ENCODE peak calls at places on chromosomes 16 and 17, in four cellular contexts. S is GM23338, N is cardiac muscle cell, O is lung. L is an unnamed sample.
A peak's percentile ranks its signal among the peaks of the same experiment; 100 is the strongest.

GRCh38 chr16:4704491-4704890 is 11.1 kb downstream of the NUDT16L1 start:
- DNase-seq in O (no peak), N (no peak), S (no peak), L (no peak)

GRCh38 chr16:47136101-47136820 is 7.5 kb downstream of the NETO2 start:
- DNase-seq in O (no peak), N (peak; percentile 54), S (no peak), L (no peak)

GRCh38 chr16:77548766-77549165 is 113.9 kb upstream of the ADAMTS18 start:
- DNase-seq in S (no peak), N (no peak), O (no peak), L (no peak)

GRCh38 chr16:67917852-67918236 is 13.8 kb downstream of the CTRL start:
- DNase-seq in N (no peak), O (no peak), S (no peak), L (peak; percentile 77)

GRCh38 chr16:7397901-7398300 is 65.3 kb downstream of the RBFOX1 start:
- DNase-seq in O (no peak), S (no peak), N (no peak), L (no peak)

GRCh38 chr16:72471317-72471716 is 299.4 kb upstream of the PMFBP1 start:
- DNase-seq in O (no peak), N (no peak), S (no peak), L (no peak)

GRCh38 chr17:5211458-5211857 is 19.8 kb upstream of the ZNF594 start:
- DNase-seq in N (no peak), S (no peak), O (no peak), L (no peak)

GRCh38 chr17:17152385-17152784 is 53.7 kb downstream of the PLD6 start:
- DNase-seq in O (peak; percentile 49), S (no peak), N (peak; percentile 15), L (no peak)

GRCh38 chr17:76659928-76660614 is 16.5 kb upstream of the ST6GALNAC1 start:
- DNase-seq in O (no peak), S (no peak), N (peak; percentile 49), L (peak; percentile 71)

GRCh38 chr16:3950343-3951193 is 70.1 kb upstream of the CREBBP start:
- DNase-seq in O (peak; percentile 89), S (no peak), N (peak; percentile 99), L (peak; percentile 89)

GRCh38 chr16:12341423-12341822 is 364.9 kb downstream of the SNX29 start:
- DNase-seq in S (no peak), O (no peak), N (no peak), L (no peak)

GRCh38 chr17:82840431-82840831 is 609 bp upstream of the ZNF750 start:
- DNase-seq in N (no peak), S (peak; percentile 42), O (no peak), L (no peak)

GRCh38 chr16:86773339-86773715 is 195.0 kb downstream of the FOXL1 start:
- DNase-seq in S (no peak), N (no peak), O (no peak), L (no peak)

GRCh38 chr16:2046889-2047329 is 725 bp downstream of the NTHL1 start:
- DNase-seq in S (no peak), O (no peak), N (no peak), L (no peak)

GRCh38 chr17:31529841-31530251 is 138.4 kb downstream of the RAB11FIP4 start:
- DNase-seq in N (no peak), S (no peak), O (no peak), L (no peak)

GRCh38 chr17:32927724-32928526 is at the start of gene TMEM98:
- DNase-seq in O (no peak), S (peak; percentile 65), N (peak; percentile 39), L (peak; percentile 24)

GRCh38 chr16:77332792-77333191 is 102.0 kb downstream of the ADAMTS18 start:
- DNase-seq in O (no peak), S (no peak), N (peak; percentile 66), L (no peak)

GRCh38 chr17:78759203-78759968 is 22.7 kb downstream of the CYTH1 start:
- DNase-seq in S (no peak), N (peak; percentile 95), O (no peak), L (no peak)

GRCh38 chr16:14335297-14335696 is 264.2 kb downstream of the MRTFB start:
- DNase-seq in S (no peak), O (no peak), N (no peak), L (no peak)

GRCh38 chr17:57898487-57899311 is 48.9 kb upstream of the MRPS23 start:
- DNase-seq in O (peak; percentile 75), S (peak; percentile 86), N (peak; percentile 38), L (peak; percentile 80)

GRCh38 chr16:81189100-81189664 is 49.3 kb upstream of the BCO1 start:
- DNase-seq in N (peak; percentile 96), S (no peak), O (peak; percentile 71), L (peak; percentile 43)

GRCh38 chr16:15618392-15618791 is 24.6 kb downstream of the MARF1 start:
- DNase-seq in S (no peak), O (no peak), N (peak; percentile 90), L (peak; percentile 42)

GRCh38 chr17:57293077-57293476 is 36.8 kb downstream of the MSI2 start:
- DNase-seq in S (no peak), N (no peak), O (no peak), L (peak; percentile 48)

GRCh38 chr16:77059441-77059840 is 131.5 kb upstream of the MON1B start:
- DNase-seq in N (peak; percentile 35), S (no peak), O (no peak), L (no peak)

GRCh38 chr17:7262192-7263070 is at the start of gene CLDN7:
- DNase-seq in N (no peak), S (peak; percentile 98), O (peak; percentile 90), L (no peak)

GRCh38 chr17:75778861-75779249 is 5.8 kb upstream of the UNK start:
- DNase-seq in O (no peak), S (peak; percentile 79), N (no peak), L (no peak)

GRCh38 chr16:24539295-24539849 is at the start of gene RBBP6:
- DNase-seq in S (peak; percentile 97), O (peak; percentile 92), N (peak; percentile 99), L (peak; percentile 95)
- H3K4me1 ChIP-seq in S (peaks cover 28% of the 10 kb centered on the region), O (no peaks in the 10 kb centered on the region), N (peaks cover 27% of the 10 kb centered on the region), L (peaks cover 27% of the 10 kb centered on the region)

GRCh38 chr16:57473906-57474305 is 11.4 kb downstream of the POLR2C start:
- DNase-seq in N (no peak), S (no peak), O (no peak), L (no peak)

GRCh38 chr16:57474671-57475661 is 11.3 kb downstream of the DOK4 start:
- DNase-seq in N (no peak), O (no peak), S (no peak), L (no peak)

GRCh38 chr16:57471852-57472664 is 9.6 kb downstream of the POLR2C start:
- DNase-seq in S (peak; percentile 52), O (no peak), N (no peak), L (no peak)

GRCh38 chr16:57472665-57473060 is 10.2 kb downstream of the POLR2C start:
- DNase-seq in O (no peak), N (no peak), S (peak; percentile 55), L (no peak)

GRCh38 chr16:57473176-57473840 is 10.8 kb downstream of the POLR2C start:
- DNase-seq in O (no peak), N (no peak), S (no peak), L (no peak)
- H3K27ac ChIP-seq in O (no peak overlapping the region), N (peak overlapping the region; percentile 95), S (peak overlapping the region; percentile 81), L (no peak overlapping the region)

GRCh38 chr16:89482087-89482823 is 8.1 kb downstream of the ANKRD11 start:
- DNase-seq in N (no peak), S (no peak), O (no peak), L (peak; percentile 38)
- H3K4me1 ChIP-seq in N (peaks cover 43% of the 10 kb centered on the region), S (peaks cover 76% of the 10 kb centered on the region), O (peaks cover 25% of the 10 kb centered on the region), L (peaks cover 38% of the 10 kb centered on the region)

GRCh38 chr16:49453001-49453400 is 79.4 kb downstream of the C16orf78 start:
- DNase-seq in O (no peak), S (no peak), N (no peak), L (no peak)
- H3K27ac ChIP-seq in O (peak overlapping the region; percentile 40), S (no peak overlapping the region), N (no peak overlapping the region), L (no peak overlapping the region)

L was measured in adrenal gland.